ENCODE peak calls at places on chromosomes 13 and 19, in four cellular contexts. J, Q, P and D are unnamed samples.
A peak's percentile ranks its signal among the peaks of the same experiment; 100 is the strongest.

GRCh38 chr19:1247747-1248453 is 483 bp upstream of the MIDN start:
- DNase-seq in J (peak; percentile 62), Q (peak; percentile 70), P (peak; percentile 47), D (no peak)

GRCh38 chr13:112351825-112352224 is 24.3 kb upstream of the SPACA7 start:
- DNase-seq in J (no peak), Q (no peak), P (no peak), D (no peak)

GRCh38 chr19:40398417-40399056 is 8.6 kb upstream of the HIPK4 start:
- DNase-seq in J (no peak), Q (no peak), P (peak; percentile 83), D (peak; percentile 71)

GRCh38 chr13:42812311-42812710 is 30.9 kb downstream of the FAM216B start:
- DNase-seq in J (no peak), Q (no peak), P (no peak), D (no peak)

GRCh38 chr19:31085125-31085524 is 264.1 kb downstream of the TSHZ3 start:
- DNase-seq in J (no peak), Q (no peak), P (no peak), D (no peak)

GRCh38 chr13:25846227-25846984 is 205.4 kb downstream of the SHISA2 start:
- DNase-seq in J (no peak), Q (no peak), P (no peak), D (no peak)

GRCh38 chr13:44050450-44051063 is 170.9 kb downstream of the LACC1 start:
- DNase-seq in J (no peak), Q (peak; percentile 52), P (no peak), D (no peak)

GRCh38 chr19:47229674-47230121 is 1.3 kb downstream of the BBC3 start:
- DNase-seq in J (no peak), Q (peak; percentile 37), P (no peak), D (no peak)

GRCh38 chr19:4523306-4524110 is 5.2 kb upstream of the PLIN4 start:
- DNase-seq in J (no peak), Q (peak; percentile 10), P (peak; percentile 77), D (no peak)

GRCh38 chr13:28820099-28821051 is at the start of gene MTUS2:
- DNase-seq in J (no peak), Q (no peak), P (no peak), D (no peak)

GRCh38 chr13:67048084-67048792 is 181.9 kb downstream of the PCDH9 start:
- DNase-seq in J (no peak), Q (peak; percentile 93), P (no peak), D (no peak)

GRCh38 chr19:48332351-48332661 is 7.0 kb downstream of the EMP3 start:
- DNase-seq in J (no peak), Q (no peak), P (no peak), D (no peak)

GRCh38 chr19:48329167-48329891 is 4.0 kb downstream of the EMP3 start:
- DNase-seq in J (no peak), Q (peak; percentile 59), P (no peak), D (no peak)

GRCh38 chr19:48333467-48334384 is 8.4 kb downstream of the EMP3 start:
- DNase-seq in J (peak; percentile 90), Q (peak; percentile 91), P (peak; percentile 95), D (peak; percentile 69)

GRCh38 chr19:48330012-48330681 is 4.8 kb downstream of the EMP3 start:
- DNase-seq in J (peak; percentile 28), Q (no peak), P (peak; percentile 76), D (no peak)

GRCh38 chr19:48332662-48333466 is 7.5 kb downstream of the EMP3 start:
- DNase-seq in J (peak; percentile 87), Q (peak; percentile 98), P (peak; percentile 95), D (peak; percentile 99)
- TF ChIP-seq CTCF in J (no peak), Q (no peak), P (no peak), D (no peak)

GRCh38 chr19:17802137-17802858 is 7.4 kb downstream of the B3GNT3 start:
- DNase-seq in J (no peak), Q (no peak), P (no peak), D (no peak)

GRCh38 chr19:17805427-17805826 is 10.5 kb downstream of the B3GNT3 start:
- DNase-seq in J (no peak), Q (no peak), P (no peak), D (no peak)

GRCh38 chr19:17806945-17807344 is 12.0 kb downstream of the B3GNT3 start:
- DNase-seq in J (no peak), Q (no peak), P (no peak), D (no peak)

GRCh38 chr19:17807731-17808316 is 12.9 kb downstream of the B3GNT3 start:
- DNase-seq in J (no peak), Q (no peak), P (no peak), D (no peak)

DNA sequence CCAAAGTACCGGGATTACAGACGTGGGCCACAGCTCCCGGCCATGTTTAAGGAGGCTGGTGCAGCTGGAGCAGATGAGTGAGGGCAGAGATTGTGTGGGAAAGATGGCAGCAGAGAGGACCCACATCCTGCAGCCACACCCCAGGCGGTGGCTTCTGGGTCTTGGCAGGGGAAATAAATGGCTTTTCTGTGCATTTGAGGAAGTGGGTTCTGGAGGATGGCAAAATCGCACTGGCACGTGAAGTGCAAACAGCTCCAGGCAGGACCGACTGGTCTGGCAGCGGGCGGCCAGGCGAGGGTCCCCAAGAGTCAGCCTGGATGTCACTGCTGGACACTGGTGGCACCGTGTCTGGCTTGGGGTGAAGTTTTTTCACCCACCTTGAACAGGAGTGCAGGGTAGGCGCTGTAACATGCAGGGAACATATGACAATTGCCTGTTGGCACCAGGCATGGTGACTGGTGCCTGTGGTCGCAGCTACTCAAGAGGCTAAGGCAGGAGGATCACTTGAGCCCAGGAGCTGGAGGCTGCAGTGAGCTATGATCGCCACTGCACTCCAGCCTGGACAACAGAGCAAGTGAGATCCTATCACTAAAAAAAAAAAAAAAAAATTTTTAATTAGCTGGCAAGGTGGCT is 8.4 kb downstream of the B3GNT3 start:
- DNase-seq in J (peak; percentile 57), Q (no peak), P (no peak), D (no peak)
- H3K4me1 ChIP-seq in J (no peaks in the 10 kb centered on the region), Q (no peaks in the 10 kb centered on the region), P (no peaks in the 10 kb centered on the region), D (no peaks in the 10 kb centered on the region)

DNA sequence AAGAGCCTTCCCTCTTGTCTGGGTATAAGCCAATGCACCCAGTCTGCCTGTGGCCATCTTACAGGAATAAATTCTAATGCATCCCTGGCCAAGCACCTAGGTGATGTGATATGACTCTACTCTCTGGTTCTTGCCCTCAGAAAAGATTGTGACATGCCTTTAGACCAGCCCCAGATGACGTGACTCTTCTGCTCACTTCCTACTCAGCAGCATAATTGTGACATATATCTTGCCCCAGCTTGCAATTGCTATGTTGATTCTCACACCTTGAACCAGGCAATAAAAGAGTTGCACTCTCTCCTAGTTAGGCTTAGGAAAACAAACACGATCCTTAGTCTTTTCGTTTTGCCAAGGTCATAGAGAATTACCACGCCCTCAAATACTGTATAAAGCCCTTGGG is 13.3 kb upstream of the ZNF726 start:
- DNase-seq in J (no peak), Q (no peak), P (no peak), D (no peak)
- TF ChIP-seq CTCF in J (no peak), Q (no peak), P (no peak), D (no peak)

GRCh38 chr13:102897371-102898138 is 51.7 kb downstream of the ERCC5 start:
- DNase-seq in J (no peak), Q (no peak), P (no peak), D (no peak)
- H3K4me1 ChIP-seq in J (no peaks in the 10 kb centered on the region), Q (no peaks in the 10 kb centered on the region), P (no peaks in the 10 kb centered on the region), D (peaks cover 11% of the 10 kb centered on the region)

GRCh38 chr13:94431987-94432386 is 47.5 kb downstream of the DCT start:
- DNase-seq in J (no peak), Q (no peak), P (no peak), D (no peak)

GRCh38 chr13:94433055-94433947 is 46.2 kb downstream of the DCT start:
- DNase-seq in J (no peak), Q (no peak), P (no peak), D (no peak)

GRCh38 chr13:94431569-94431968 is 47.9 kb downstream of the DCT start:
- DNase-seq in J (no peak), Q (peak; percentile 17), P (no peak), D (no peak)

DNA sequence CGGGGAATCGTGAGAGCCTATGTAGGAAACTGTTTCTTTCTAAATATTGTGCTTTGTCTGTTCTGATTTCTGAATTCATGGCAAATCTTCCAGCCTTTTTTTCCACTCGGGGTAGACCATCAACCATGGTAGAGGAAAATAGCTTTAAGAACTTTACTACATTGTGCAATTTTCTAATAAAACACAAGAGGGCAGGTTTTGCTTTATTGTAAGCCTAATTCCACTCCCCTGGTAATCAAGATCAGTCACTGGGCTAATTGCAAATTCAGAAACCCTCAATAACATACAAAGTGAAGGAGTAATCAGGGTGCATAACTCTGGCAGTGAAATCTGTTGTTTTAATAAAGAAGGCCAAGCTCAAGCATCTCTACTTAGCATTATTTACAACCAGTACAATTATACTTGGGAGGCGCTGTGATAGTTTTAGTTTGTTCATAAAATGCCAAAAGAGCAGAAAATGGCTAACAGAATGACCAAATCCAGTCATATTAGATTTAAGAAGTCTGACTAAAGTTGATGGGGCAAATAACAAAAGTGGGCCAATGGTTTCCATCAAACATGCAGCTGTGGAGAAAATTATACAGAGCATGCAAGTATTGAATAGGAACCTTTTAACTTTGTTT is 43.8 kb downstream of the DCT start:
- DNase-seq in J (no peak), Q (peak; percentile 58), P (no peak), D (peak; percentile 5)
- TF ChIP-seq CTCF in J (peak; percentile 50), Q (peak; percentile 63), P (peak; percentile 13), D (peak; percentile 45)

GRCh38 chr13:33191425-33192221 is 93.9 kb downstream of the STARD13 start:
- DNase-seq in J (no peak), Q (peak; percentile 75), P (no peak), D (no peak)
- H3K4me1 ChIP-seq in J (no peaks in the 10 kb centered on the region), Q (peaks cover 28% of the 10 kb centered on the region), P (peaks cover 21% of the 10 kb centered on the region), D (peaks cover 6% of the 10 kb centered on the region)

GRCh38 chr13:76016799-76017198 is 380.7 kb downstream of the LMO7 start:
- DNase-seq in J (no peak), Q (peak; percentile 23), P (no peak), D (no peak)
- TF ChIP-seq CTCF in J (peak; percentile 15), Q (peak; percentile 42), P (no peak), D (peak; percentile 66)

GRCh38 chr19:58372311-58373133 is 8.3 kb downstream of the ZNF837 start:
- DNase-seq in J (no peak), Q (no peak), P (peak; percentile 77), D (no peak)

GRCh38 chr19:58364127-58364526 is 1.6 kb upstream of the ZNF497 start:
- DNase-seq in J (no peak), Q (no peak), P (no peak), D (no peak)

GRCh38 chr19:58367698-58368454 is 5.3 kb upstream of the ZNF497 start:
- DNase-seq in J (no peak), Q (no peak), P (no peak), D (no peak)

GRCh38 chr19:58366576-58367430 is 4.3 kb upstream of the ZNF497 start:
- DNase-seq in J (no peak), Q (no peak), P (no peak), D (no peak)

GRCh38 chr19:58368561-58369360 is 6.2 kb upstream of the ZNF497 start:
- DNase-seq in J (no peak), Q (no peak), P (no peak), D (no peak)
- H3K4me1 ChIP-seq in J (no peaks in the 10 kb centered on the region), Q (no peaks in the 10 kb centered on the region), P (peaks cover 6% of the 10 kb centered on the region), D (no peaks in the 10 kb centered on the region)